ENCODE peak calls at places on chromosomes 2 and 18, in four cellular contexts. E, P, H and Z are unnamed samples.

GRCh38 chr2:209688388-209688787 is 83.2 kb upstream of the UNC80 start:
- DNase-seq in H (no peak), E (no peak), P (no peak), Z (no peak)

GRCh38 chr2:174835797-174836255 is 71.6 kb upstream of the CHRNA1 start:
- DNase-seq in P (no peak), E (no peak), H (no peak), Z (no peak)

GRCh38 chr2:136143603-136144451 is 25.9 kb upstream of the CXCR4 start:
- DNase-seq in H (peak), P (no peak), E (no peak), Z (no peak)

GRCh38 chr2:85888745-85889647 is at the start of gene ST3GAL5:
- DNase-seq in H (peak), P (peak), E (peak), Z (peak)

GRCh38 chr2:221758076-221758475 is 186.0 kb upstream of the EPHA4 start:
- DNase-seq in P (no peak), H (peak), E (no peak), Z (no peak)

GRCh38 chr18:44552706-44553105 is 128.0 kb upstream of the SETBP1 start:
- DNase-seq in P (no peak), H (no peak), E (no peak), Z (no peak)

GRCh38 chr18:76565238-76566173 is 70.5 kb upstream of the ZNF516 start:
- DNase-seq in H (peak), P (peak), E (peak), Z (peak)

GRCh38 chr2:118658581-118659248 is 188.7 kb downstream of the EN1 start:
- DNase-seq in E (no peak), H (no peak), P (no peak), Z (no peak)

GRCh38 chr2:81087646-81088045 is 783.1 kb upstream of the LRRTM1 start:
- DNase-seq in H (no peak), E (no peak), P (no peak), Z (no peak)

GRCh38 chr18:50560681-50561629 is 1.1 kb downstream of the MAPK4 start:
- DNase-seq in E (no peak), P (no peak), H (no peak), Z (no peak)

GRCh38 chr2:217905395-217905794 is 97.4 kb downstream of the TNS1 start:
- DNase-seq in H (no peak), E (no peak), P (no peak), Z (no peak)

GRCh38 chr18:3230401-3231334 is 10.9 kb upstream of the MYOM1 start:
- DNase-seq in P (peak), H (no peak), E (no peak), Z (peak)

GRCh38 chr2:84880645-84881521 is at the start of gene TRABD2A:
- DNase-seq in H (no peak), E (no peak), P (peak), Z (no peak)

GRCh38 chr2:26674771-26675170 is 17.8 kb upstream of the KCNK3 start:
- DNase-seq in H (no peak), P (no peak), E (no peak), Z (no peak)

GRCh38 chr2:6073260-6074141 is 381.3 kb downstream of the SOX11 start:
- DNase-seq in E (peak), H (no peak), P (no peak), Z (no peak)

GRCh38 chr2:67260348-67261277 is 136.5 kb upstream of the ETAA1 start:
- DNase-seq in H (no peak), E (peak), P (peak), Z (peak)

GRCh38 chr2:161138429-161138828 is 21.8 kb upstream of the TANK start:
- DNase-seq in P (no peak), E (no peak), H (no peak), Z (no peak)

GRCh38 chr2:203692039-203692710 is 14.3 kb upstream of the CD28 start:
- DNase-seq in P (no peak), H (no peak), E (no peak), Z (no peak)

GRCh38 chr18:6920099-6920955 is 190.8 kb downstream of the ARHGAP28 start:
- DNase-seq in H (no peak), P (peak), E (peak), Z (peak)

GRCh38 chr2:21037671-21038108 is 6.2 kb downstream of the APOB start:
- DNase-seq in P (no peak), E (no peak), H (no peak), Z (no peak)

GRCh38 chr2:88831792-88832248 is 140.3 kb downstream of the RPIA start:
- DNase-seq in P (peak), H (peak), E (no peak), Z (peak)

GRCh38 chr2:224248944-224249371 is 152.9 kb downstream of the FAM124B start:
- DNase-seq in H (no peak), P (no peak), E (no peak), Z (no peak)